ENCODE peak calls at places on chromosomes 7 and 10, in six cellular contexts. A is ascending aorta, I is A549, G is PC-9, T is cardiac muscle cell, H is fibroblast of mammary gland. X is an unnamed sample.

GRCh38 chr10:22684707-22685106 is 29.7 kb downstream of the PIP4K2A start:
- DNase-seq in I (no peak), A (no peak), H (peak), T (no peak), G (no peak), X (no peak)

GRCh38 chr7:40551685-40552576 is 417.1 kb downstream of the SUGCT start:
- DNase-seq in I (peak), T (peak), G (no peak), H (peak), A (no peak), X (peak)

GRCh38 chr10:65846949-65847348 is 1078.9 kb upstream of the LRRTM3 start:
- DNase-seq in G (no peak), T (no peak), A (no peak), I (no peak), H (no peak), X (no peak)

GRCh38 chr7:98423043-98423442 is 22.2 kb upstream of the BAIAP2L1 start:
- DNase-seq in H (peak), G (peak), T (peak), A (no peak), I (peak), X (peak)

GRCh38 chr7:45563401-45563800 is 10.8 kb upstream of the ADCY1 start:
- DNase-seq in I (no peak), H (no peak), G (no peak), T (no peak), A (no peak), X (no peak)

GRCh38 chr10:77636286-77636966 is 1.2 kb downstream of the KCNMA1 start:
- DNase-seq in H (no peak), I (no peak), G (no peak), T (no peak), A (peak), X (no peak)

GRCh38 chr7:104142147-104142546 is 65.7 kb downstream of the ORC5 start:
- DNase-seq in H (peak), T (peak), A (no peak), G (no peak), I (no peak), X (no peak)

GRCh38 chr10:69864321-69864720 is 62.6 kb downstream of the COL13A1 start:
- DNase-seq in I (peak), G (peak), H (peak), A (no peak), T (peak), X (peak)

GRCh38 chr10:89609730-89610393 is 35.2 kb downstream of the PANK1 start:
- DNase-seq in I (no peak), A (no peak), G (no peak), H (no peak), T (no peak), X (no peak)

GRCh38 chr7:146115665-146116451 is 743 bp upstream of the CNTNAP2 start:
- DNase-seq in G (no peak), H (peak), T (peak), A (no peak), I (no peak), X (peak)

GRCh38 chr7:47991270-47991669 is 11.9 kb upstream of the HUS1 start:
- DNase-seq in T (no peak), G (no peak), I (no peak), A (no peak), H (no peak), X (no peak)

DNA sequence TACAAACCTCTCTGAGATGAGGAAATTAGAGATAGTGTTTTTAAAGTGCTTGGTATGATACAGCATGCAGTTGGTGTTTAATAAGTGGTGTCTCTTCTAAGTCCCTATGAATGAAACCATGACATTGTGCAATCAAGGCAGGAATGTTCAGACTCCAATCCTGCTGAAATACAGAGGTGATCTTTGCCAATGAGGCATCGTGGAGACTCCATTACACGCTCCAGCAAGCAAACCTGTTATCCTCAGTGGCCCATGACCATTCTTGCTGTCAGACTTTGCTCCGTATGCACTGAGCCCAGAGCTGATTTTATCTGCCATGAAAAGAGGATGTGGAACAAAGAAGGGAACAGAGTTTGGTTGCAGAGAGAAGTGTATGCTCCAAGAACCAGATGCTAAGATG is 47.3 kb downstream of the CDHR3 start:
- DNase-seq in T (peak), I (no peak), H (peak), A (no peak), G (no peak), X (no peak)
- H3K4me3 ChIP-seq in T (no peak), I (no peak), H (no peak), A (no peak), G (no peak), X (no peak)

GRCh38 chr10:120646159-120646558 is 189.1 kb downstream of the PLPP4 start:
- DNase-seq in H (no peak), I (no peak), G (no peak), A (no peak), T (no peak), X (no peak)

GRCh38 chr10:120651000-120651399 is 194.0 kb downstream of the PLPP4 start:
- DNase-seq in H (no peak), A (no peak), I (no peak), G (no peak), T (no peak), X (no peak)

GRCh38 chr10:120643373-120643772 is 186.3 kb downstream of the PLPP4 start:
- DNase-seq in T (no peak), G (no peak), I (no peak), H (no peak), A (no peak), X (no peak)

GRCh38 chr10:120644549-120645410 is 187.8 kb downstream of the PLPP4 start:
- DNase-seq in H (no peak), T (no peak), I (no peak), A (no peak), G (no peak), X (no peak)

GRCh38 chr10:120646738-120647427 is 189.9 kb downstream of the PLPP4 start:
- DNase-seq in G (no peak), I (no peak), H (no peak), A (no peak), T (no peak), X (no peak)
- TF ChIP-seq CTCF in G (no peak), I (no peak), H (no peak), A (no peak), T (no peak), X (peak)

DNA sequence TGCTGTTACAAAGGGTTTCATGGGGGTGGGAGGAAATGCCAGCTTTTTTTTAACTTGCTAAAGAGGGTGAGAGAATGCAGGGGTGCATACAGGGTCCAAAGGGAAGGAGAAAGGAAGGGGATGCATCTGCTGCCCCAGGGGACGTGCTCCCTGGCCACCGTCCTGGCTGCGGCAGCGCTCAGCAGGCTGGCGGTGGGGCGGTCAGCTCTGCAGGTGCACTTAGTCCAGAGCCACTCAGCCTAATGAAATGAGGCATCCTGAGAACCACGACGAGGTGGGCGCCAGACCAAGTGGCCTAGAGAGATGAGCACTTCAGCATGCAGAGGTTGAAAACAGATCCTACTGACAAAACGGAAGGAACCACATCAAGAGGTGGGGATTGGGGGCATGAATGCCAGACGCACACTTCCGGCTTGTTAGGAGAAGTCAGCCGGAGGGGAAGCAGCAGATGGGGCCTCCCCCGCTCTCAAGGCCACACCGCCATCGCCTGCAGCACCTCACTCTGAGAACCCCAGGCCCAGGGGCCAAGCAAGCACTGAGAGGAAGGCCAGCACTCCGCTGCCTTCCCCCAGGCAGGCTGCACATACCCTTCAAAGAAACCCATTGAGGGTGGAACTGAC is 94.5 kb downstream of the MAD1L1 start:
- DNase-seq in T (no peak), H (no peak), G (no peak), I (no peak), A (no peak), X (no peak)
- H3K4me3 ChIP-seq in T (no peak), H (no peak), G (no peak), I (no peak), A (no peak), X (no peak)

GRCh38 chr7:106178593-106179134 is 66.6 kb upstream of the SYPL1 start:
- DNase-seq in I (peak), G (peak), H (peak), A (no peak), T (peak), X (peak)

GRCh38 chr7:106179256-106179655 is 67.1 kb upstream of the SYPL1 start:
- DNase-seq in I (no peak), A (no peak), H (no peak), G (no peak), T (no peak), X (no peak)

GRCh38 chr7:106176414-106177294 is 64.5 kb upstream of the SYPL1 start:
- DNase-seq in T (peak), A (peak), G (no peak), H (peak), I (peak), X (peak)

GRCh38 chr7:106177295-106177690 is 65.2 kb upstream of the SYPL1 start:
- DNase-seq in T (no peak), G (no peak), H (no peak), I (no peak), A (no peak), X (peak)

GRCh38 chr7:106177738-106178592 is 65.9 kb upstream of the SYPL1 start:
- DNase-seq in G (no peak), I (no peak), A (no peak), T (no peak), H (no peak), X (no peak)
- TF ChIP-seq CTCF in G (no peak), I (no peak), A (no peak), T (no peak), H (no peak), X (no peak)

DNA sequence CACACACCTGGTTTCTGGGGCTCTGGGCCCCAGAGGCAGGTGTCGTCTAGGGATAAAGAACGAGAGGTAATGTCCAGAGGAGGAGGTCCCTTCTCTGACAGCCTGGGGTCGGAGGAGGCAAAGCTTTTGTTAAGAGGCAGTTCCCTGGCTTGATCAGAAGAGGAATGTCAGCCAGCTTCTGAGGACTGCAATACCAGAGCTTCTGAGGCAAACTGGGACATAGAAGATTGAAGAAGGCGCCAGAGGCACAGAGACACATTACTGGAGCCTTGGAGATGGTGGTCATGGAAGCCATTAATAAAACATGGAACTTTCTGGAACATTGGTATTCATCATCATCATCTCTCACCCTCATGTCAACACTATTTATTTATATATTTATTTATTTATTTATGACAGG is 53.3 kb downstream of the PYROXD2 start:
- DNase-seq in T (no peak), I (no peak), G (no peak), A (no peak), H (no peak), X (no peak)
- H3K4me3 ChIP-seq in T (no peak), I (no peak), G (peak), A (peak), H (peak), X (no peak)

DNA sequence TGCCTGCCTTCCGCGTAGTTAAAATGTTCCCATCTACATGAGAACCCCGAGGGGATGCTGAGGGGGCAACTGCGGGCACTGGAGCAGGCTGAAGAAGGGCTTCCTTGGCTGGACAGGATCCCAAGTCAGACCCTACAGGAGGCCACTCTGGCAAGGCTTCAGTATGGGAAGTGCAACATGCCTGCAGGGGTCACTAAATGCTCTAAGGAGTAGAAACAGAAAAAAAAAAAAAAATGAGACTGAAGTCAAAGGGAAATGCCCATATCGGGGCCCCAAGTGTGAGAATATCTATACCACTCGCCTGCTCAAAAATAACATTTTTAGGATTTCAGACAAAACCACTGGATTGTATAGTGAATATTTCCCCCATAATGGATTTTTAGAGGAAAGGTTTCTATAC is 33.5 kb downstream of the FAM204A start:
- DNase-seq in T (no peak), I (no peak), G (no peak), A (no peak), H (no peak), X (peak)
- TF ChIP-seq CTCF in T (no peak), I (no peak), G (no peak), A (no peak), H (no peak), X (peak)

DNA sequence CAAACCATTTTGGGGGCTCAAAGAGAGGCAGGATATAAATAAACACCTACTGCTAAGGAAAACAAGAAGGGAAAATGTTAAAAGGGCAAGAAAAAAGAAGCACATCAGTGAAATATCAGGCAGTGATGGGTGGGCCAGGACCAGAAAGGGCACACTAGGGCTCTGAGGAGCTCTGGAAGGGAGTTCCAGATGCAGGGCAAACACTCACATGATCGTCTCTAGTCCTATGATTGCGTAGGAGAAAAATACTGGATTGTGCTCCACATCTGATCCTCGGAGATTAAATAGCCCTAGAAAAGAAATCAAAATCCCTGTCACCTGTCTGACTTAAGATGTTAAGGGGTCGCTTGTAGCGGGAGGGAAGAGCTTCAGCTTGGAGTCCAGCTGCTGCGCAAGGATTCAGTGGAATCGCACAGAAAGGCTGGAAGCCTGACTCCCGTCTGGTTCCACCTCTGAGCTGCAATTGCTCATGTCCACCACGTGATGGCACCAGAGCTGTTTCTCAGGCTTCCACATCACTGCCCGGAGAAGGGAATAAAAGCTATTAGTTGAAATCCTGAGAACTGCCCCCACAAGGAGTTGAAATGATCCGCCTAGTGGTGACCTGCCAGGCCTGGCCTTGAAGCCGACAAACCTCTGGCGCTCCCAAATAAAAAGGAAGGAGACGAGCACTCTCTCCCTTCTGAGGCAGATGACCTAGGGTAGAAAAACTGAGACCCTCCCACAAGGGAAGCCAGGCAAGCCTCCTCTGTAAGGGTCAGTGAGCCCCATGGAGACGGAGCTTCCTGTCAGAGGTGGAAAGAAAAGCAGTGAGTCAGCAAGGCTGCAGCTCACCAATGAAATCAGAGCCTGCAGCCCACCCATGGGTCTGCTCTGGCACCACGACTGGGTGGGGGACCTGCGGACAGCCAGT is 39.2 kb downstream of the XPNPEP1 start:
- DNase-seq in H (peak), G (peak), T (peak), I (peak), A (peak), X (peak)
- H3K4me3 ChIP-seq in H (no peak), G (no peak), T (no peak), I (no peak), A (peak), X (peak)

X was measured in choroid plexus epithelial cell.